ENCODE peak calls at places on chromosome 11, in ten cellular contexts. D, F, G, A, O, Q, W, Z, V and B are unnamed samples.

GRCh38 chr11:12503886-12504285 is 126.5 kb downstream of the PARVA start:
- DNase-seq in D (no peak), F (no peak), G (no peak), A (no peak), O (no peak), Q (no peak), W (no peak), Z (no peak), V (no peak), B (no peak)

GRCh38 chr11:95849087-95849825 is 59.0 kb downstream of the CEP57 start:
- DNase-seq in D (peak), F (peak), G (no peak), A (peak), O (peak), Q (peak), W (peak), Z (peak), V (peak), B (peak)

GRCh38 chr11:12769834-12770345 is 95.7 kb downstream of the TEAD1 start:
- DNase-seq in D (peak), F (no peak), G (no peak), A (peak), O (peak), Q (no peak), W (no peak), Z (peak), V (no peak), B (no peak)

GRCh38 chr11:82720267-82720666 is 13.4 kb downstream of the FAM181B start:
- DNase-seq in D (no peak), F (no peak), G (no peak), A (no peak), O (no peak), Q (no peak), W (no peak), Z (no peak), V (no peak), B (no peak)

GRCh38 chr11:76712125-76712524 is 41.6 kb upstream of the LRRC32 start:
- DNase-seq in D (no peak), F (no peak), G (no peak), A (no peak), O (no peak), Q (no peak), W (no peak), Z (no peak), V (no peak), B (no peak)

GRCh38 chr11:27726981-27727380 is 26.7 kb upstream of the BDNF start:
- DNase-seq in D (no peak), F (no peak), G (no peak), A (no peak), O (no peak), Q (no peak), W (no peak), Z (no peak), V (no peak), B (no peak)

GRCh38 chr11:119207607-119208006 is 1.5 kb downstream of the CBL start:
- DNase-seq in D (no peak), F (no peak), G (no peak), A (no peak), O (no peak), Q (no peak), W (no peak), Z (no peak), V (no peak), B (no peak)

GRCh38 chr11:84471501-84471900 is 1155.6 kb downstream of the DLG2 start:
- DNase-seq in D (no peak), F (no peak), G (no peak), A (no peak), O (no peak), Q (no peak), W (no peak), Z (no peak), V (no peak), B (no peak)

GRCh38 chr11:27201454-27202302 is 161.1 kb downstream of the BBOX1 start:
- DNase-seq in D (peak), F (peak), G (peak), A (peak), O (no peak), Q (peak), W (peak), Z (no peak), V (no peak), B (peak)

GRCh38 chr11:129364143-129364654 is 11.4 kb upstream of the BARX2 start:
- DNase-seq in D (peak), F (peak), G (peak), A (peak), O (peak), Q (peak), W (peak), Z (peak), V (peak), B (peak)

GRCh38 chr11:123330948-123331347 is 99.1 kb upstream of the GRAMD1B start:
- DNase-seq in D (no peak), F (no peak), G (no peak), A (no peak), O (no peak), Q (peak), W (no peak), Z (no peak), V (no peak), B (no peak)

GRCh38 chr11:33598426-33599069 is 102.1 kb downstream of the C11orf91 start:
- DNase-seq in D (no peak), F (peak), G (peak), A (no peak), O (no peak), Q (peak), W (no peak), Z (no peak), V (no peak), B (no peak)

GRCh38 chr11:68343761-68344256 is 31.4 kb downstream of the LRP5 start:
- DNase-seq in D (no peak), F (no peak), G (no peak), A (no peak), O (no peak), Q (no peak), W (no peak), Z (no peak), V (no peak), B (no peak)

GRCh38 chr11:72606362-72607100 is 67.7 kb downstream of the PDE2A start:
- DNase-seq in D (no peak), F (no peak), G (no peak), A (no peak), O (no peak), Q (no peak), W (no peak), Z (no peak), V (no peak), B (no peak)

GRCh38 chr11:105344938-105345337 is 205.4 kb upstream of the CARD18 start:
- DNase-seq in D (no peak), F (no peak), G (no peak), A (peak), O (no peak), Q (peak), W (no peak), Z (no peak), V (no peak), B (no peak)

GRCh38 chr11:124150684-124151083 is 32.5 kb upstream of the OR10D3 start:
- DNase-seq in D (no peak), F (no peak), G (no peak), A (no peak), O (no peak), Q (no peak), W (no peak), Z (no peak), V (no peak), B (no peak)

GRCh38 chr11:69896250-69896649 is 77.0 kb upstream of the FGF3 start:
- DNase-seq in D (no peak), F (no peak), G (no peak), A (no peak), O (no peak), Q (no peak), W (no peak), Z (no peak), V (no peak), B (no peak)

GRCh38 chr11:111982019-111982464 is 43.2 kb upstream of the DLAT start:
- DNase-seq in D (peak), F (peak), G (no peak), A (peak), O (peak), Q (peak), W (peak), Z (peak), V (peak), B (no peak)

GRCh38 chr11:61007383-61007970 is 36.0 kb downstream of the CD6 start:
- DNase-seq in D (no peak), F (no peak), G (no peak), A (no peak), O (no peak), Q (peak), W (no peak), Z (no peak), V (no peak), B (no peak)

GRCh38 chr11:17894929-17895658 is 117.8 kb downstream of the SERGEF start:
- DNase-seq in D (no peak), F (no peak), G (no peak), A (peak), O (no peak), Q (no peak), W (no peak), Z (no peak), V (no peak), B (no peak)

GRCh38 chr11:70601861-70602575 is 203.7 kb downstream of the CTTN start:
- DNase-seq in D (no peak), F (no peak), G (peak), A (no peak), O (no peak), Q (no peak), W (no peak), Z (no peak), V (no peak), B (no peak)

GRCh38 chr11:69384548-69385465 is 90.9 kb downstream of the MYEOV start:
- DNase-seq in D (no peak), F (no peak), G (no peak), A (no peak), O (no peak), Q (no peak), W (no peak), Z (no peak), V (no peak), B (no peak)